ENCODE peak calls at places on chromosomes 6 and 20, in nine cellular contexts. A, X, T, G, S, J, P, R and H are unnamed samples.
A peak's percentile ranks its signal among the peaks of the same experiment; 100 is the strongest.

GRCh38 chr6:30394139-30394538 is 49.2 kb downstream of the RPP21 start:
- DNase-seq in G (no peak), R (no peak), P (no peak), A (no peak), X (peak; percentile 22), S (no peak), T (no peak), J (no peak), H (no peak)

GRCh38 chr6:71239694-71240093 is 48.9 kb upstream of the OGFRL1 start:
- DNase-seq in T (no peak), J (no peak), R (no peak), A (no peak), P (no peak), S (no peak), G (no peak), X (no peak), H (no peak)

GRCh38 chr6:110813813-110814487 is 1.3 kb downstream of the CDK19 start:
- DNase-seq in G (no peak), A (no peak), X (no peak), R (no peak), P (peak; percentile 26), T (no peak), J (peak; percentile 52), S (peak; percentile 9), H (no peak)

GRCh38 chr6:80319286-80319685 is 212.8 kb downstream of the BCKDHB start:
- DNase-seq in P (no peak), G (no peak), R (no peak), A (no peak), X (no peak), J (no peak), T (no peak), S (no peak), H (no peak)

GRCh38 chr6:51349866-51350265 is 531.2 kb downstream of the TFAP2B start:
- DNase-seq in X (no peak), S (no peak), A (peak; percentile 3), T (no peak), J (no peak), R (no peak), P (no peak), G (no peak), H (no peak)

GRCh38 chr20:37319120-37319717 is 26.7 kb upstream of the SRC start:
- DNase-seq in J (no peak), G (no peak), S (no peak), P (peak; percentile 46), T (no peak), R (no peak), A (no peak), X (no peak), H (no peak)

GRCh38 chr6:10521104-10521808 is at the start of gene GCNT2:
- DNase-seq in A (peak; percentile 92), R (no peak), S (no peak), P (peak; percentile 56), X (no peak), G (peak; percentile 38), J (peak; percentile 4), T (peak; percentile 64), H (peak; percentile 61)

GRCh38 chr6:13273931-13274706 is 54.2 kb downstream of the TBC1D7 start:
- DNase-seq in A (no peak), T (peak; percentile 71), J (no peak), G (peak; percentile 43), S (peak; percentile 52), P (no peak), R (no peak), X (no peak), H (peak; percentile 31)

GRCh38 chr20:19812056-19812455 is 54.0 kb downstream of the RIN2 start:
- DNase-seq in S (no peak), T (no peak), A (no peak), P (no peak), G (no peak), X (no peak), R (no peak), J (no peak), H (no peak)